ENCODE peak calls at places on chromosome 4, in nine cellular contexts. L, G, J, Z, T, V, A, K and S are unnamed samples. For H3K4me1, the result is how much of the 10 kb centered on the place peaks cover.

GRCh38 chr4:76764251-76764650 is 133.7 kb downstream of the SOWAHB start:
- DNase-seq in L (no peak), G (no peak), J (no peak), Z (peak), T (no peak), V (peak), A (no peak), K (no peak), S (no peak)

GRCh38 chr4:12724520-12724919 is 759.6 kb downstream of the RAB28 start:
- DNase-seq in L (no peak), G (peak), J (no peak), Z (peak), T (no peak), V (peak), A (no peak), K (no peak), S (peak)

GRCh38 chr4:166594326-166594946 is 639.9 kb downstream of the SPOCK3 start:
- DNase-seq in L (no peak), G (peak), J (no peak), Z (peak), T (no peak), V (peak), A (peak), K (no peak), S (peak)

GRCh38 chr4:52126946-52127345 is 75.8 kb downstream of the SPATA18 start:
- DNase-seq in L (no peak), G (peak), J (no peak), Z (peak), T (no peak), V (peak), A (no peak), K (no peak), S (no peak)

GRCh38 chr4:179372746-179373145 is 1930.5 kb upstream of the AGA start:
- DNase-seq in L (no peak), G (no peak), J (no peak), Z (no peak), T (no peak), V (no peak), A (no peak), K (no peak), S (no peak)

GRCh38 chr4:107937040-107937439 is 5.7 kb downstream of the CYP2U1 start:
- DNase-seq in L (no peak), G (no peak), J (no peak), Z (no peak), T (no peak), V (no peak), A (no peak), K (no peak), S (peak)

GRCh38 chr4:119016636-119017035 is 119.0 kb upstream of the MYOZ2 start:
- DNase-seq in L (no peak), G (no peak), J (no peak), Z (no peak), T (no peak), V (peak), A (no peak), K (no peak), S (no peak)

GRCh38 chr4:154560824-154561231 is 2.0 kb upstream of the FGB start:
- DNase-seq in L (no peak), G (no peak), J (no peak), Z (no peak), T (no peak), V (peak), A (no peak), K (no peak), S (no peak)

GRCh38 chr4:138110815-138111214 is 131.3 kb downstream of the SLC7A11 start:
- DNase-seq in L (no peak), G (no peak), J (no peak), Z (peak), T (no peak), V (peak), A (no peak), K (no peak), S (no peak)

GRCh38 chr4:110626532-110627153 is 3.8 kb upstream of the PITX2 start:
- DNase-seq in L (no peak), G (no peak), J (no peak), Z (peak), T (no peak), V (no peak), A (no peak), K (no peak), S (no peak)

GRCh38 chr4:1496116-1496642 is 89.9 kb upstream of the NKX1-1 start:
- DNase-seq in L (no peak), G (no peak), J (no peak), Z (no peak), T (no peak), V (no peak), A (peak), K (no peak), S (no peak)

GRCh38 chr4:129550281-129550785 is 454.4 kb downstream of the C4orf33 start:
- DNase-seq in L (no peak), G (no peak), J (no peak), Z (no peak), T (no peak), V (no peak), A (no peak), K (no peak), S (no peak)

GRCh38 chr4:67725132-67725531 is 24.2 kb upstream of the UBA6 start:
- DNase-seq in L (no peak), G (no peak), J (no peak), Z (no peak), T (no peak), V (no peak), A (no peak), K (no peak), S (no peak)

GRCh38 chr4:38101563-38101962 is 141.4 kb downstream of the PTTG2 start:
- DNase-seq in L (no peak), G (no peak), J (no peak), Z (no peak), T (no peak), V (peak), A (no peak), K (no peak), S (no peak)

GRCh38 chr4:47913858-47914218 is 545 bp downstream of the NFXL1 start:
- DNase-seq in L (peak), G (no peak), J (peak), Z (peak), T (peak), V (peak), A (peak), K (peak), S (peak)

GRCh38 chr4:168076989-168077725 is 15.2 kb upstream of the ANXA10 start:
- DNase-seq in L (no peak), G (peak), J (peak), Z (peak), T (peak), V (peak), A (no peak), K (no peak), S (peak)

GRCh38 chr4:154186035-154186434 is 305.6 kb downstream of the DCHS2 start:
- DNase-seq in L (no peak), G (no peak), J (no peak), Z (no peak), T (no peak), V (no peak), A (no peak), K (no peak), S (no peak)

GRCh38 chr4:8419222-8420041 is 21.1 kb downstream of the ACOX3 start:
- DNase-seq in L (no peak), G (no peak), J (no peak), Z (no peak), T (no peak), V (peak), A (no peak), K (no peak), S (no peak)

GRCh38 chr4:183920512-183920911 is 15.4 kb downstream of the STOX2 start:
- DNase-seq in L (no peak), G (no peak), J (no peak), Z (peak), T (no peak), V (no peak), A (no peak), K (no peak), S (no peak)

GRCh38 chr4:119810001-119810400 is 181.4 kb upstream of the PDE5A start:
- DNase-seq in L (no peak), G (no peak), J (no peak), Z (no peak), T (no peak), V (no peak), A (no peak), K (no peak), S (no peak)

GRCh38 chr4:63717384-63717783 is 691.9 kb downstream of the TECRL start:
- DNase-seq in L (no peak), G (peak), J (peak), Z (peak), T (no peak), V (peak), A (no peak), K (no peak), S (peak)

GRCh38 chr4:114879916-114880315 is 233.5 kb downstream of the NDST4 start:
- DNase-seq in L (no peak), G (no peak), J (no peak), Z (no peak), T (no peak), V (no peak), A (no peak), K (no peak), S (no peak)

GRCh38 chr4:94419956-94420355 is 31.8 kb upstream of the PDLIM5 start:
- DNase-seq in L (no peak), G (no peak), J (no peak), Z (peak), T (no peak), V (peak), A (no peak), K (no peak), S (no peak)

GRCh38 chr4:73573794-73574528 is 46.3 kb downstream of the RASSF6 start:
- DNase-seq in L (no peak), G (peak), J (peak), Z (peak), T (peak), V (peak), A (peak), K (no peak), S (peak)

GRCh38 chr4:187383181-187383580 is 612.4 kb upstream of the ZFP42 start:
- DNase-seq in L (no peak), G (no peak), J (no peak), Z (no peak), T (no peak), V (no peak), A (no peak), K (no peak), S (no peak)

GRCh38 chr4:123474817-123475216 is 78.2 kb downstream of the SPRY1 start:
- DNase-seq in L (no peak), G (no peak), J (no peak), Z (no peak), T (no peak), V (no peak), A (no peak), K (no peak), S (no peak)

GRCh38 chr4:123476089-123476488 is 79.5 kb downstream of the SPRY1 start:
- DNase-seq in L (no peak), G (no peak), J (no peak), Z (no peak), T (no peak), V (no peak), A (no peak), K (no peak), S (no peak)

GRCh38 chr4:123479944-123480343 is 83.3 kb downstream of the SPRY1 start:
- DNase-seq in L (no peak), G (no peak), J (no peak), Z (no peak), T (peak), V (peak), A (no peak), K (no peak), S (no peak)

GRCh38 chr4:123478859-123479345 is 82.3 kb downstream of the SPRY1 start:
- DNase-seq in L (no peak), G (no peak), J (no peak), Z (no peak), T (peak), V (no peak), A (no peak), K (no peak), S (no peak)

DNA sequence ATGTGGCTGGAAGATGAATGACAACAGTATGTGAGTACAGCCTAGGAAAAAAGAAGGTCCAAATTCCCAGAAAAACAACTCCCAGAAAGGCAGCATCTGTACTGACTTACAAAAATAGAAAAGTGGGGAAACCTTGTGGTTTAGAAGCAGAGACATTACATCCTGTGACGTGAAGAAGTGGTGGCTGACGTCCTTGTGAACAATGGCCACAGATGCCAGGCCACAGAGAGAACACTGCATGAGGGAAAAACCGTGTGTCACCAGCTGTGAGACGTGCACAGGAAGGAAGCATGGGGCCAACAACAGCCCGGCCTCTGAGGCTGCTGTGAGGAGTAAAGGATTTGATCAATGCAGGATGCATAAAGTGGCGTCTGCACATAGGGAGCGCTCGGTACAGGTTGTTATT is 81.2 kb downstream of the SPRY1 start:
- DNase-seq in L (peak), G (no peak), J (no peak), Z (no peak), T (no peak), V (peak), A (no peak), K (no peak), S (no peak)
- H3K4me3 ChIP-seq in L (no peak), G (no peak), J (no peak), Z (no peak), T (no peak), V (no peak), A (no peak), K (no peak), S (no peak)

GRCh38 chr4:81049310-81049709 is 18.8 kb downstream of the BMP3 start:
- DNase-seq in L (no peak), G (no peak), J (no peak), Z (no peak), T (no peak), V (no peak), A (no peak), K (no peak), S (no peak)
- H3K4me1 ChIP-seq in L (under half), G (under half), J (under half), Z (under half), T (under half), V (under half), A (under half), K (under half), S (under half)

GRCh38 chr4:6695660-6696581 is 2.2 kb downstream of the S100P start:
- DNase-seq in L (peak), G (no peak), J (no peak), Z (no peak), T (peak), V (no peak), A (peak), K (no peak), S (no peak)
- H3K4me3 ChIP-seq in L (no peak), G (no peak), J (no peak), Z (no peak), T (no peak), V (no peak), A (no peak), K (no peak), S (no peak)

DNA sequence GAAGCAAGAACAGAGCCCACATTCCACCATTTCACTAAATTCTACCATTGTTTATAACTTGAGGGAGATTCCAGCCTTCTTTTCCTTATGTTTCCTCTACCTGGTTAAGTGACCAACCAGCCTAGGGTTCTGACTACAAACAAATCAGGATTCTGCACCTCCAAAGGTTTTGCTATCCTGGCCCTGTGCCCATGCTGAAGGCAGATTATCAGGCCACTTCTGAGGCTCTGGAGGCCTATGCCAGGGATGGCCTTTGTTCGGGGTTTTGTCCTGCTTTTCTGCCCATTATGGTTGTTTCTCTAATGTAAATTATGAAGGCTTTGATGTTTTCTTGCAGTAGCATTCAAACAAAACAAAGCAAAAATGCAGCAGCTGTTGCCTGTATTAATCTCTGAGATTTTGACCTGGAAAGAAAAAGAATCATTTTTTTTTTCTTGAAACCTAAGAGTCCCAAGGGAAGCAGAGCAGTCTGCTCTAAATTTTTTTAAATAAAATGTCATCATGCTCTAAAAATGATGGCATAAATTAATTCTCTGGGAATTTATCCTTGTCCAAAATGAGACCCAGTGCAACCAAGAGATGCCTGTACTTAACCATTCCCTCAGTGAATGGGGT is 55.6 kb downstream of the RNF150 start:
- DNase-seq in L (no peak), G (no peak), J (no peak), Z (no peak), T (no peak), V (no peak), A (no peak), K (no peak), S (no peak)
- H3K4me1 ChIP-seq in L (under half), G (under half), J (under half), Z (under half), T (under half), V (under half), A (under half), K (under half), S (under half)

GRCh38 chr4:87078987-87079469 is 141.4 kb downstream of the KLHL8 start:
- DNase-seq in L (no peak), G (no peak), J (no peak), Z (no peak), T (no peak), V (peak), A (no peak), K (no peak), S (no peak)
- H3K4me3 ChIP-seq in L (no peak), G (no peak), J (no peak), Z (no peak), T (no peak), V (peak), A (no peak), K (peak), S (no peak)

GRCh38 chr4:123301942-123302341 is 94.7 kb upstream of the SPRY1 start:
- DNase-seq in L (no peak), G (no peak), J (no peak), Z (no peak), T (no peak), V (no peak), A (no peak), K (no peak), S (no peak)

GRCh38 chr4:123298798-123299197 is 97.8 kb upstream of the SPRY1 start:
- DNase-seq in L (no peak), G (no peak), J (no peak), Z (no peak), T (no peak), V (peak), A (no peak), K (no peak), S (no peak)

GRCh38 chr4:123300222-123300621 is 96.4 kb upstream of the SPRY1 start:
- DNase-seq in L (no peak), G (no peak), J (peak), Z (no peak), T (no peak), V (no peak), A (no peak), K (no peak), S (no peak)

GRCh38 chr4:123299212-123299651 is 97.4 kb upstream of the SPRY1 start:
- DNase-seq in L (no peak), G (no peak), J (no peak), Z (no peak), T (no peak), V (peak), A (no peak), K (no peak), S (no peak)

DNA sequence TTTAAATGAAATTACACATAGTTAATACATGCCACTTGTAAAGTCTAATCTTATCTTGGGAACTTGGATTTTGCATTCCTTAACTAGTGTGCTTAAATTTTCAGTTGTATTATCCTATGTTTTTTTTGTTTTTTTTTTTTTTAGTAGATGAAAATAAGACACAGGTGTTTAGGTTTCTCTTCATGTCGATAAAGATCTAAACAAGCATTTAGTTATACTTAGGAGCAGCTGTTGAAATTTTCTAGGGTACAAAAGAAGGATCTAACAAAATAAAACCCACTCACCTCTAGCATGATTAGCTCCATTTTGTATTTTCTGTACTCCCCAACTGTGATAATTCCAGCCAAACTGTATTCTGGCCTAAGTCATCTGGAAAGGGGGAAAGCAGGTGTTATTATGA is 96.0 kb upstream of the SPRY1 start:
- DNase-seq in L (no peak), G (no peak), J (no peak), Z (no peak), T (no peak), V (no peak), A (no peak), K (no peak), S (no peak)
- H3K4me1 ChIP-seq in L (under half), G (under half), J (under half), Z (under half), T (under half), V (under half), A (under half), K (under half), S (under half)

GRCh38 chr4:173494013-173494970 is 35.7 kb downstream of the HAND2 start:
- DNase-seq in L (peak), G (no peak), J (peak), Z (peak), T (peak), V (peak), A (peak), K (no peak), S (peak)
- H3K4me3 ChIP-seq in L (peak), G (peak), J (peak), Z (no peak), T (no peak), V (peak), A (no peak), K (peak), S (peak)

GRCh38 chr4:2807571-2807970 is 14.7 kb downstream of the SH3BP2 start:
- DNase-seq in L (no peak), G (no peak), J (no peak), Z (no peak), T (no peak), V (no peak), A (peak), K (peak), S (no peak)

GRCh38 chr4:2809610-2810180 is 16.8 kb downstream of the SH3BP2 start:
- DNase-seq in L (no peak), G (no peak), J (no peak), Z (no peak), T (no peak), V (no peak), A (no peak), K (no peak), S (no peak)

GRCh38 chr4:2805712-2806391 is 13.0 kb downstream of the SH3BP2 start:
- DNase-seq in L (no peak), G (no peak), J (no peak), Z (no peak), T (peak), V (no peak), A (peak), K (peak), S (no peak)

GRCh38 chr4:2806392-2807355 is 13.8 kb downstream of the SH3BP2 start:
- DNase-seq in L (no peak), G (no peak), J (no peak), Z (no peak), T (peak), V (peak), A (peak), K (peak), S (no peak)

GRCh38 chr4:2808001-2808400 is 15.1 kb downstream of the SH3BP2 start:
- DNase-seq in L (no peak), G (no peak), J (no peak), Z (no peak), T (no peak), V (no peak), A (no peak), K (no peak), S (no peak)
- H3K4me1 ChIP-seq in L (under half), G (under half), J (under half), Z (under half), T (under half), V (under half), A (half or more), K (half or more), S (under half)